ENCODE peak calls at places on chromosome 21, in five cellular contexts. C is C1 segment of cervical spinal cord; O is anterior cingulate cortex; X is AML-193; V is stimulated activated CD4-positive, alpha-beta T cell treated with anti-CD3 and anti-CD28 coated beads, Interleukin-1b, Interleukin-23, amount 100 ng/mL, for 1 hour. A is an unnamed sample.

GRCh38 chr21:45579383-45580180 is 37.3 kb upstream of the SLC19A1 start:
- DNase-seq in X (no peak), O (no peak), C (no peak), V (no peak), A (no peak)

GRCh38 chr21:24265987-24266386 is 1341.3 kb downstream of the MRPL39 start:
- DNase-seq in C (no peak), V (no peak), O (no peak), X (no peak), A (no peak)

GRCh38 chr21:44888581-44889550 is 15.4 kb upstream of the PTTG1IP start:
- DNase-seq in C (no peak), X (no peak), V (no peak), O (no peak), A (no peak)

GRCh38 chr21:21712761-21713558 is 714.8 kb downstream of the NCAM2 start:
- DNase-seq in V (no peak), X (no peak), C (no peak), O (no peak), A (no peak)

GRCh38 chr21:29194847-29195246 is 64.4 kb downstream of the MAP3K7CL start:
- DNase-seq in O (no peak), X (no peak), V (no peak), C (no peak), A (no peak)

GRCh38 chr21:16199539-16199938 is 469.8 kb downstream of the USP25 start:
- DNase-seq in C (no peak), V (no peak), X (no peak), O (no peak), A (no peak)

GRCh38 chr21:42616366-42617340 is 36.8 kb upstream of the PDE9A start:
- DNase-seq in O (no peak), X (no peak), V (no peak), C (no peak), A (no peak)

GRCh38 chr21:33314096-33314495 is 10.7 kb upstream of the IFNAR1 start:
- DNase-seq in V (no peak), C (no peak), X (no peak), O (no peak), A (no peak)

GRCh38 chr21:37675202-37675801 is 241.0 kb downstream of the KCNJ6 start:
- DNase-seq in O (peak), X (no peak), V (no peak), C (peak), A (no peak)

GRCh38 chr21:41536076-41536826 is 28.3 kb upstream of the TMPRSS2 start:
- DNase-seq in V (no peak), X (no peak), C (no peak), O (no peak), A (no peak)

GRCh38 chr21:37658994-37659458 is 257.2 kb downstream of the KCNJ6 start:
- DNase-seq in X (no peak), V (no peak), C (no peak), O (no peak), A (no peak)

GRCh38 chr21:9756677-9757076 is 764.7 kb upstream of the TPTE start:
- DNase-seq in V (no peak), C (no peak), X (no peak), O (no peak), A (no peak)

GRCh38 chr21:15422761-15423160 is 307.0 kb upstream of the USP25 start:
- DNase-seq in V (no peak), C (no peak), X (no peak), O (no peak), A (no peak)

GRCh38 chr21:18155508-18156193 is 89.0 kb upstream of the CHODL start:
- DNase-seq in O (no peak), V (no peak), X (no peak), C (no peak), A (no peak)

GRCh38 chr21:45875881-45876280 is 105.7 kb upstream of the COL6A1 start:
- DNase-seq in V (no peak), O (no peak), C (no peak), X (no peak), A (no peak)

GRCh38 chr21:46157396-46157986 is 2.1 kb upstream of the FTCD start:
- DNase-seq in C (no peak), V (no peak), X (no peak), O (no peak), A (no peak)

A was measured in GOT3.